ENCODE peak calls at places on chromosome 21, in five cellular contexts. T is A673, N is tibial nerve, W is heart right ventricle, L is HAP-1. M is an unnamed sample.

GRCh38 chr21:37737497-37737896 is 178.8 kb downstream of the KCNJ6 start:
- DNase-seq in T (no peak), N (no peak), W (no peak), L (no peak), M (no peak)

GRCh38 chr21:42433946-42434551 is 30.3 kb downstream of the UBASH3A start:
- DNase-seq in T (no peak), N (no peak), W (no peak), L (no peak), M (no peak)

GRCh38 chr21:29674343-29674742 is 265.5 kb downstream of the GRIK1 start:
- DNase-seq in T (peak; percentile 23), N (no peak), W (no peak), L (no peak), M (no peak)

GRCh38 chr21:27513825-27514224 is 546.9 kb upstream of the ADAMTS5 start:
- DNase-seq in T (no peak), N (no peak), W (no peak), L (no peak), M (no peak)

GRCh38 chr21:29256125-29256895 is 42.4 kb upstream of the BACH1 start:
- DNase-seq in T (no peak), N (no peak), W (no peak), L (no peak), M (no peak)

GRCh38 chr21:40671721-40672120 is 175.2 kb downstream of the DSCAM start:
- DNase-seq in T (no peak), N (no peak), W (no peak), L (no peak), M (no peak)

GRCh38 chr21:14877581-14878228 is 187.1 kb downstream of the NRIP1 start:
- DNase-seq in T (no peak), N (no peak), W (no peak), L (no peak), M (peak; percentile 46)

GRCh38 chr21:43585924-43586411 is 73.3 kb downstream of the HSF2BP start:
- DNase-seq in T (peak; percentile 96), N (peak; percentile 48), W (peak; percentile 53), L (peak; percentile 78), M (peak; percentile 79)

GRCh38 chr21:21851657-21852056 is 853.4 kb downstream of the NCAM2 start:
- DNase-seq in T (no peak), N (no peak), W (no peak), L (no peak), M (no peak)

GRCh38 chr21:31347435-31348032 is 3.5 kb upstream of the TIAM1 start:
- DNase-seq in T (peak; percentile 41), N (no peak), W (no peak), L (peak; percentile 35), M (peak; percentile 32)

GRCh38 chr21:20739421-20739820 is 258.8 kb upstream of the NCAM2 start:
- DNase-seq in T (peak; percentile 41), N (no peak), W (no peak), L (peak; percentile 30), M (no peak)

GRCh38 chr21:17775431-17776126 is 43.6 kb downstream of the C21orf91 start:
- DNase-seq in T (no peak), N (no peak), W (no peak), L (no peak), M (no peak)

GRCh38 chr21:42691901-42692559 is 38.6 kb downstream of the PDE9A start:
- DNase-seq in T (no peak), N (no peak), W (no peak), L (no peak), M (no peak)

GRCh38 chr21:36200089-36200561 is 43.5 kb downstream of the DOP1B start:
- DNase-seq in T (no peak), N (no peak), W (no peak), L (no peak), M (no peak)

GRCh38 chr21:38188037-38188436 is 68.8 kb upstream of the KCNJ15 start:
- DNase-seq in T (no peak), N (no peak), W (no peak), L (no peak), M (no peak)

GRCh38 chr21:41845310-41846032 is 33.7 kb downstream of the PRDM15 start:
- DNase-seq in T (no peak), N (no peak), W (no peak), L (no peak), M (no peak)

GRCh38 chr21:37358392-37358791 is 8.2 kb upstream of the DYRK1A start:
- DNase-seq in T (peak; percentile 43), N (no peak), W (no peak), L (no peak), M (no peak)

GRCh38 chr21:36658926-36659325 is 40.0 kb upstream of the SIM2 start:
- DNase-seq in T (no peak), N (no peak), W (no peak), L (peak; percentile 17), M (no peak)

GRCh38 chr21:42566524-42567180 is 53.0 kb downstream of the SLC37A1 start:
- DNase-seq in T (no peak), N (no peak), W (no peak), L (no peak), M (peak; percentile 23)

GRCh38 chr21:17446737-17447136 is 66.1 kb upstream of the CXADR start:
- DNase-seq in T (no peak), N (no peak), W (no peak), L (no peak), M (no peak)

GRCh38 chr21:38170283-38170682 is 86.5 kb upstream of the KCNJ15 start:
- DNase-seq in T (no peak), N (no peak), W (peak; percentile 25), L (no peak), M (no peak)

GRCh38 chr21:27219068-27219467 is 252.2 kb upstream of the ADAMTS5 start:
- DNase-seq in T (no peak), N (no peak), W (no peak), L (no peak), M (no peak)

GRCh38 chr21:41957991-41958766 is 4.4 kb upstream of the C2CD2 start:
- DNase-seq in T (peak; percentile 45), N (peak; percentile 53), W (peak; percentile 91), L (no peak), M (peak; percentile 79)

GRCh38 chr21:39675595-39675994 is 62.9 kb downstream of the B3GALT5 start:
- DNase-seq in T (no peak), N (no peak), W (no peak), L (no peak), M (no peak)

GRCh38 chr21:25375675-25376074 is 231.6 kb downstream of the MRPL39 start:
- DNase-seq in T (no peak), N (no peak), W (no peak), L (no peak), M (no peak)

GRCh38 chr21:44010429-44010828 is 1.7 kb upstream of the TRAPPC10 start:
- DNase-seq in T (no peak), N (no peak), W (no peak), L (no peak), M (no peak)

GRCh38 chr21:25735895-25736597 is 1.3 kb downstream of the GABPA start:
- DNase-seq in T (no peak), N (no peak), W (no peak), L (no peak), M (no peak)

DNA sequence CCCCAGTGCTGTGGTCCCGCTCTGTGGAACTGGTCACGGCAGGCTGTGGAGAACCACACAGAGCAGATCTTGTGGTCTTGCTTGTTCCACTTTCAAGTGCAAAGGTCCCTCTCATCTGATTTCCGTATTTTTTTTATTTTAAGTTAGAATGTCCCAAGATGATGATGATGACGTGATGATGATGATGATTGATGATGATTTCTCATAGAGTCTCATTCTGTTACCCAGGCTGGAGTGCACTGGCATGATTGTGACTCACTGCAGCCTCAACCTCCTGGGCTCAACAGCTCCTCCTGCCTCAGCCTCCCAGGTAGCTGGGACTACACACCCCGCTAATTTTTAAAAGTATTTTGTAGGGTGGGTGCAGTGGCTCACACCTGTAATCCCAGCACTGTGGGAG is 12.2 kb downstream of the EVA1C start:
- DNase-seq in T (no peak), N (no peak), W (no peak), L (no peak), M (no peak)
- H3K4me1 ChIP-seq in T (peaks cover 12% of the 10 kb centered on the region), N (peaks cover 43% of the 10 kb centered on the region), W (peaks cover 12% of the 10 kb centered on the region), L (peaks cover 30% of the 10 kb centered on the region), M (no peaks in the 10 kb centered on the region)

GRCh38 chr21:46153259-46154154 is 1.9 kb downstream of the FTCD start:
- DNase-seq in T (peak; percentile 72), N (peak; percentile 14), W (no peak), L (peak; percentile 85), M (peak; percentile 35)
- H3K4me3 ChIP-seq in T (no peak overlapping the region), N (no peak overlapping the region), W (no peak overlapping the region), L (no peak overlapping the region), M (no peak overlapping the region)

GRCh38 chr21:46374761-46375389 is 50.9 kb downstream of the PCNT start:
- DNase-seq in T (no peak), N (no peak), W (peak; percentile 22), L (no peak), M (no peak)

GRCh38 chr21:46377789-46378188 is 53.8 kb downstream of the PCNT start:
- DNase-seq in T (no peak), N (no peak), W (no peak), L (no peak), M (no peak)

GRCh38 chr21:46376231-46376628 is 52.3 kb downstream of the PCNT start:
- DNase-seq in T (no peak), N (no peak), W (no peak), L (no peak), M (no peak)

GRCh38 chr21:46376856-46377453 is 53.0 kb downstream of the PCNT start:
- DNase-seq in T (no peak), N (no peak), W (no peak), L (no peak), M (no peak)

DNA sequence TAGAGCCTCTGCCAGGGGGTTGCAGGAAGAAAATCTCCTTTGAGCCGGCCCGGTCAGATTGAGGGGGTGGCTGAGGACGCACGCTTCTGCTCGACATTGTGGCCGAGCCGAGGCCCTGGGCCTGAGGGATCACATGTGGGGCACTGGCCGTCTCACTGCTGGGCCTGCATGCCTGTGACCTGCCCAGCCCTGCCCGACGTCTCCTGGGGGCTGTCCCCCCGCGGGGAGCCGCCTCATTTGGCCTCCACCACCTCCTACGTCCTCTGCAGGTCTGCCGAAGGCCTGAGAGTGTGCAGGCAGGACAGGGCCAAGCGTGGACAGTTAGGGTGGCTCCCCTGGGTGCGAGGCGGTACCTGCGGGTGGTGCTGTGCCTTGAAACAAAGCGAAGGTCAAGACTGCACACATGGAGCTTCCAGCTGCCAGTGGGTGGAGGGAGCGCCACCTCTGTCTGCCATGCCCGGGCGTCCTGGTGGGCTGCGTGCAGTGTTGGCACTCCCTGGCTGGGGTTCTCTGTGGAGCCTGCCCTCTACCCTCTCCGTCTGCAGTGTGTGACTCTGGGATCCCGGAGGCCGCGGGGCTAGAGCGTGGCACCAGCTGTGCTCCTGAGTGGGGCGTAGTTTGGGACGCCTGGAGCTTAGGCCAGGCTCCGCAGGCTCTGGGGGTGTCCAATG is 51.7 kb downstream of the PCNT start:
- DNase-seq in T (no peak), N (no peak), W (no peak), L (no peak), M (no peak)
- H3K36me3 ChIP-seq in T (no peaks in the 10 kb centered on the region), N (peaks cover 52% of the 10 kb centered on the region), W (no peaks in the 10 kb centered on the region), L (peaks cover 17% of the 10 kb centered on the region), M (peaks cover 4% of the 10 kb centered on the region)

GRCh38 chr21:45322231-45322959 is 34.7 kb upstream of the POFUT2 start:
- DNase-seq in T (no peak), N (no peak), W (no peak), L (no peak), M (peak; percentile 30)

GRCh38 chr21:45318556-45319341 is 31.1 kb upstream of the POFUT2 start:
- DNase-seq in T (no peak), N (no peak), W (peak; percentile 94), L (no peak), M (peak; percentile 97)

GRCh38 chr21:45319461-45320211 is 31.9 kb upstream of the POFUT2 start:
- DNase-seq in T (no peak), N (no peak), W (peak; percentile 76), L (no peak), M (peak; percentile 43)

GRCh38 chr21:45320991-45321656 is 33.4 kb upstream of the POFUT2 start:
- DNase-seq in T (no peak), N (no peak), W (no peak), L (no peak), M (no peak)

GRCh38 chr21:45320261-45320990 is 32.7 kb upstream of the POFUT2 start:
- DNase-seq in T (no peak), N (no peak), W (no peak), L (no peak), M (no peak)
- H3K4me1 ChIP-seq in T (no peaks in the 10 kb centered on the region), N (peaks cover 92% of the 10 kb centered on the region), W (peaks cover 34% of the 10 kb centered on the region), L (peaks cover under 1% of the 10 kb centered on the region), M (peaks cover 53% of the 10 kb centered on the region)

M was measured in Caco-2.